ENCODE peak calls at places on chromosomes 4 and X, in six cellular contexts. J, Q, U, V, C and B are unnamed samples.

GRCh38 chr4:105909699-105910340 is 14.5 kb downstream of the NPNT start:
- DNase-seq in C (no peak), V (peak; percentile 26), U (no peak), J (peak; percentile 60), Q (no peak), B (no peak)

GRCh38 chr4:26263165-26263564 is 57.6 kb upstream of the RBPJ start:
- DNase-seq in Q (no peak), C (no peak), J (peak; percentile 66), V (no peak), U (no peak), B (no peak)

GRCh38 chrX:149877636-149878035 is 3.3 kb upstream of the MAGEA8 start:
- DNase-seq in C (no peak), Q (no peak), J (no peak), V (no peak), U (no peak), B (no peak)

GRCh38 chrX:23822397-23822796 is 39.4 kb downstream of the SAT1 start:
- DNase-seq in U (no peak), V (peak; percentile 35), J (no peak), Q (no peak), C (no peak), B (no peak)

GRCh38 chrX:72297953-72298730 is 7.6 kb downstream of the CITED1 start:
- DNase-seq in Q (no peak), J (no peak), V (no peak), U (no peak), C (no peak), B (no peak)

GRCh38 chr4:118270492-118270891 is 82.3 kb downstream of the PRSS12 start:
- DNase-seq in Q (no peak), C (no peak), U (no peak), V (no peak), J (peak; percentile 35), B (peak; percentile 63)

GRCh38 chr4:1027916-1028240 is 16.5 kb downstream of the FGFRL1 start:
- DNase-seq in U (no peak), C (no peak), Q (no peak), J (no peak), V (no peak), B (no peak)

GRCh38 chr4:25160714-25161598 is 707 bp upstream of the SEPSECS start:
- DNase-seq in V (no peak), J (no peak), Q (no peak), U (no peak), C (no peak), B (no peak)

GRCh38 chrX:8273451-8273894 is 102.4 kb upstream of the VCX2 start:
- DNase-seq in V (no peak), C (no peak), J (no peak), Q (no peak), U (no peak), B (peak; percentile 52)

GRCh38 chrX:65596270-65596669 is 61.7 kb upstream of the LAS1L start:
- DNase-seq in Q (no peak), C (no peak), J (no peak), U (peak; percentile 43), V (peak; percentile 24), B (peak; percentile 54)

GRCh38 chrX:65600106-65600505 is 65.5 kb upstream of the LAS1L start:
- DNase-seq in C (no peak), U (no peak), J (no peak), Q (no peak), V (no peak), B (no peak)

GRCh38 chrX:65598559-65599147 is 64.1 kb upstream of the LAS1L start:
- DNase-seq in Q (no peak), C (no peak), J (no peak), V (no peak), U (no peak), B (no peak)

GRCh38 chrX:65601126-65601525 is 66.3 kb upstream of the MSN start:
- DNase-seq in Q (no peak), C (no peak), J (no peak), U (no peak), V (no peak), B (no peak)

DNA sequence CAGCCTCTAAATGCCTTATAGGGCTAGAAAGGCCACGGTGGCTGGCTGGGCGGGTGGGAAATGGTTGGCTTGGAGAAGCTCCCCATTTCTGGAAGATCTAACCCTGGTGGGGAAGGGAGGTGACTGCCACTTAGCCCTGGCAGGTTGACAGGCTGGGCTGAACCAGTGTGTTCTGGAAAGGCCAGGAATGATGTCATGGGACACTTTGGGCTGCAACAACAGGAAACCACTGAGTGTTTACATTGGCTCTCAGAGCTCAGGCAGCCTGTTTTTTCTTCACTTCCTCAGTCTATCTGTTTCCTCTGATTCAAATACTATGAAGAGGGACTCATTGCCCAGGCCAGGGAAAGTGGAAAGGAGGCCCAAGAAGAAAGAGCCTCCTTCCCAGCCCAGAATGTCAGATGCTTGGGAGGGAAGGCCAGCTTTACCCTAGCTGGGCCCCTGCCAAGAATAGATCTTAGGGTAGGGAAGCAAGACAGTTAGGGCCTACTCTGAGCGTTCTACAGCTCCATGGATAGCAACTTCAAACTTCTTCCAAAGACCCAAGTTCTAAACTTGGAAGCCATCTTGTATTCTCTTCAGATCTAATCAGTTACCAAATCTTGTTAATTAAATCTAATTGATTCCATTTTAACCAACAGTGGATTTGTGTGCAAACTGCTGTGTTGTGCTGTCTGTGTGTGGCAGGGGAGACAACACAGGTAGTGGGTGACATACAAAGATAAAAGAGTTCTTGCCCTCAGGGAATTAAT is 65.7 kb upstream of the MSN start:
- DNase-seq in V (peak; percentile 73), Q (peak; percentile 89), J (no peak), U (no peak), C (peak; percentile 87), B (peak; percentile 97)
- TF ChIP-seq POLR2AphosphoS5 in V (peak; percentile 58), Q (peak; percentile 41), J (no peak), U (no peak), C (peak; percentile 90), B (peak; percentile 92)

DNA sequence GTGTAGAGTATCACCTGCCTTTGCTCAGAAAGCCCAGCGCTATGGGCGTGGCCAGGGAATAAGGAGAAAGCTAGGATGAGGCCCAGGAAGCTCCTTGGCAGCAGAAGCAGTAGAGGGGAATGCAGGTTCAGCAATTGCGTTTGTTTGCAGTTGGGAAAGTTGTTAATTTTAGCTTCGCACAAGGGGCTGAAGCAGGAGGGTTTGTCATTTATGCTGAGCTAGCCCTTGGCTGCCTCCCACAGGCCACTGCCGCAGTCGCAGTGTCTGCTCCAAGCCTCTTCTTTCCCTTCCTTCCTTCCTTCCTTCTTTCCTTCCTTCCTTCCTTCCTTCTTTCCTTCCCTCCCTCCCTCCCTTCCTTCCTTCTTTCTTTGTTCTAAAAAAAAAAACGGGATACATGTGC is 21.5 kb downstream of the FRMPD3 start:
- DNase-seq in J (no peak), Q (no peak), U (no peak), C (no peak), V (no peak), B (no peak)
- TF ChIP-seq CTCF in J (peak; percentile 18), Q (no peak), U (no peak), C (no peak), V (no peak), B (no peak)

DNA sequence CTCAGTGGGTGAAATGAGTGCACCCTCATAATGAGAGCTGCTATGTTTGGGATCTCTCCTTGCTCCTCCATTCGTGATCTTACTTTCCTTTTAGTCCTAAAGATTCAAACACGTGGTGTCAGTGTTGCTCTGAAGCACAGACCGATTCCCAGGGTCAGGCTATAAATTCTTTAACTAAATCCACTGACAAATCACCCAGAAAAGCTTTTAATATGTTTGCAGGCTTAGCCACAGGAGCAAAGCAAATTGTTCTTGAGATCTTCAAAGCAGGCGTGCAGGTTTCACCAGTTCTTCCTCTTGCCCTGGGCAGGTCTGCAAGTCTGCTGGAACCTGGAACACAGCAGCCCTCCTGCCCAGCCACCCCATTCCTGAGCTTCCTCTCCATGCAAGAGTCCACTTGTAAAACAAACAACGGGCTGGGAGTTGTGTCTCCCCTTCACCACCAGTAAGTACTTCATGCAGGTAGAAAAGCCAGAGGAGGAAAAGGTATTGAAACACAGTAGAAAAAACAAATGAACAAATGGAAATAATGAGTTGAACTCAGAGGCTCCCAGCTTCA is 70.1 kb upstream of the ENPP6 start:
- DNase-seq in J (no peak), V (peak; percentile 40), U (no peak), C (no peak), Q (no peak), B (peak; percentile 55)
- TF ChIP-seq POLR2AphosphoS5 in J (no peak), V (no peak), U (no peak), C (no peak), Q (peak; percentile 11), B (no peak)

DNA sequence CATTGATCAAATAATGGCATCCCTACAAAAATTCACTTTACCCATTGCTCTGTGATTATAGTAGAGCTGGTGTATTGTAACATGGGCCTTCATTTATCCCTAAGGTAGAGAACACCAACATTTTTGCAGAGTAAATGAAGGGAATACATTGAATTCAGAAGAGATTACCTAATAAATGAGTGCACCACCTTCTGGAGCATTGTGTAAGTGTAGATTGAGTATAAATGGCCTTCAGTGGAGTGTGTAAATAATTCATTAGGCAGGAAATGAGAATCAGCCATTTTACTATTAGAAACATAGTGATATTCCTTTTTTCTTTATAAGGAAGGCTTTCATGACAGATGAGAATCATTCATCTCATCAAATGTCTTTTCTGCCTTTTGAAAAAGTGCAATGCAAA is 155.8 kb downstream of the FAM47B start:
- DNase-seq in J (no peak), Q (no peak), U (no peak), V (no peak), C (no peak), B (peak; percentile 15)
- TF ChIP-seq CTCF in J (no peak), Q (no peak), U (no peak), V (no peak), C (no peak), B (no peak)